ENCODE peak calls at places on chromosomes 16 and 17, in nine cellular contexts. F is HL-60, Q is breast epithelium, X is colonic mucosa, G is uterus, E is A549, W is fibroblast of lung, Z is cardiac fibroblast, N is left lung. O is an unnamed sample.
A peak's percentile ranks its signal among the peaks of the same experiment; 100 is the strongest.

GRCh38 chr17:44599298-44600175 is 42.3 kb downstream of the FZD2 start:
- DNase-seq in F (no peak), Z (peak; percentile 98), Q (peak; percentile 21), X (peak; percentile 55), G (peak; percentile 89), N (peak; percentile 84), E (peak; percentile 93), W (peak; percentile 100), O (peak; percentile 70)

GRCh38 chr17:61203765-61204164 is 195.9 kb upstream of the TBX2 start:
- DNase-seq in E (no peak), Z (no peak), Q (no peak), G (no peak), N (no peak), F (no peak), X (no peak), W (peak; percentile 71), O (no peak)

GRCh38 chr16:83969771-83970429 is 1.9 kb downstream of the NECAB2 start:
- DNase-seq in Q (no peak), Z (no peak), W (no peak), X (no peak), F (no peak), E (no peak), N (no peak), G (no peak), O (no peak)

GRCh38 chr16:57001026-57001669 is 11.8 kb downstream of the NLRC5 start:
- DNase-seq in W (no peak), G (no peak), X (no peak), Z (no peak), E (no peak), N (no peak), Q (no peak), F (no peak), O (no peak)

GRCh38 chr16:11681977-11682654 is 13.9 kb downstream of the SNN start:
- DNase-seq in W (no peak), F (no peak), X (peak; percentile 71), G (no peak), N (no peak), Q (no peak), Z (no peak), E (no peak), O (no peak)

GRCh38 chr16:49921791-49922456 is 66.0 kb upstream of the ZNF423 start:
- DNase-seq in Z (peak; percentile 69), F (no peak), Q (peak; percentile 40), G (peak; percentile 59), X (peak; percentile 82), N (peak; percentile 50), E (peak; percentile 66), W (peak; percentile 39), O (peak; percentile 7)

GRCh38 chr16:59690216-59690615 is 956.1 kb upstream of the GOT2 start:
- DNase-seq in Q (no peak), F (no peak), N (no peak), Z (no peak), E (no peak), X (no peak), G (no peak), W (no peak), O (no peak)

GRCh38 chr17:81459864-81460263 is 52.7 kb downstream of the ACTG1 start:
- DNase-seq in N (no peak), F (peak; percentile 72), X (no peak), E (no peak), G (no peak), Z (no peak), Q (no peak), W (no peak), O (no peak)

GRCh38 chr16:89522287-89522686 is 14.1 kb downstream of the SPG7 start:
- DNase-seq in E (no peak), G (no peak), Z (no peak), W (no peak), F (no peak), Q (no peak), N (no peak), X (no peak), O (no peak)

GRCh38 chr17:72603346-72604242 is 482.8 kb downstream of the SOX9 start:
- DNase-seq in Z (peak; percentile 44), E (peak; percentile 78), W (peak; percentile 63), F (no peak), Q (no peak), N (no peak), G (no peak), X (no peak), O (peak; percentile 97)

GRCh38 chr17:46057366-46057765 is 58.3 kb downstream of the STH start:
- DNase-seq in Z (no peak), Q (no peak), N (no peak), G (no peak), F (no peak), X (no peak), W (no peak), E (peak; percentile 50), O (no peak)

GRCh38 chr17:45236002-45236606 is 14.4 kb downstream of the FMNL1 start:
- DNase-seq in X (no peak), Z (no peak), Q (no peak), F (no peak), E (no peak), G (no peak), W (no peak), N (no peak), O (no peak)

GRCh38 chr17:64984181-64984580 is 64.9 kb upstream of the LRRC37A3 start:
- DNase-seq in E (no peak), W (no peak), Q (no peak), X (no peak), Z (no peak), F (no peak), N (no peak), G (no peak), O (no peak)

GRCh38 chr17:32835291-32835761 is 41.6 kb downstream of the MYO1D start:
- DNase-seq in F (no peak), N (no peak), G (no peak), X (no peak), Q (no peak), Z (no peak), E (no peak), W (no peak), O (no peak)

GRCh38 chr17:8300629-8301242 is 5.5 kb upstream of the SLC25A35 start:
- DNase-seq in G (peak; percentile 48), E (peak; percentile 87), N (peak; percentile 57), W (peak; percentile 75), F (no peak), X (peak; percentile 47), Z (peak; percentile 80), Q (peak; percentile 40), O (no peak)

DNA sequence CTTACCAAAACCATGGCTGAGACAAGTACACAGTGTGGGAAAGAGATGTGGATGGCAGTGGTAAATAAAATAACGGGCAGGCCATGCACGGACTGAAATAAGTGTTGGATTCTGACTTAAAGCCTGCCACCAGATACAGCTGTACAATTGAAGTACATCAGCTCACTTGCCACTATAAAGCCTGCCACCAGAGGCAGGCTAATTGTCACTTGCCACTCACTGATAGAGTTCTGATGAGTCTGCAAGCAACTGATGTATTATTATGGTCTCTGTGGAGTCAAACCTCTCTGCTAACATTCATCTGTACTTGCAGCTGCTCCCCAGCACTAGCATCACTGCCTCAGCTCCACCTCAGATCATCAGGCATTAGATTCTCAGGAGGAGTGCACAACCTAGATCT is 93.0 kb downstream of the CYTH1 start:
- DNase-seq in G (no peak), F (no peak), W (no peak), X (no peak), Z (no peak), N (no peak), Q (no peak), E (no peak), O (no peak)
- TF ChIP-seq CTCF in G (no peak), F (no peak), W (no peak), X (no peak), Z (no peak), N (no peak), Q (no peak), E (no peak), O (no peak)

GRCh38 chr17:82544431-82545070 is 25.0 kb downstream of the FOXK2 start:
- DNase-seq in F (no peak), Z (no peak), Q (no peak), G (peak; percentile 62), N (no peak), X (no peak), W (no peak), E (no peak), O (no peak)
- H3K4me3 ChIP-seq in F (no peak overlapping the region), Z (no peak overlapping the region), Q (peak overlapping the region; percentile 47), G (peak overlapping the region; percentile 37), N (no peak overlapping the region), X (no peak overlapping the region), W (no peak overlapping the region), E (no peak overlapping the region), O (no peak overlapping the region)

GRCh38 chr17:5785867-5786509 is 201.7 kb upstream of the NLRP1 start:
- DNase-seq in E (no peak), W (no peak), N (no peak), F (no peak), Z (no peak), Q (no peak), X (no peak), G (no peak), O (peak; percentile 77)
- TF ChIP-seq CTCF in E (no peak), W (no peak), N (no peak), F (no peak), Z (peak; percentile 36), Q (no peak), X (no peak), G (no peak), O (no peak)

GRCh38 chr17:77530591-77530990 is 389.8 kb downstream of the SEC14L1 start:
- DNase-seq in X (no peak), G (no peak), Z (no peak), E (no peak), Q (no peak), F (no peak), N (no peak), W (no peak), O (no peak)

GRCh38 chr17:77527394-77527793 is 386.6 kb downstream of the SEC14L1 start:
- DNase-seq in X (no peak), W (no peak), G (no peak), Z (no peak), E (no peak), N (no peak), F (no peak), Q (no peak), O (no peak)

GRCh38 chr17:77527836-77528505 is 387.2 kb downstream of the SEC14L1 start:
- DNase-seq in Q (no peak), E (no peak), X (no peak), G (no peak), W (no peak), N (no peak), F (no peak), Z (no peak), O (no peak)

GRCh38 chr17:77529328-77529650 is 388.5 kb downstream of the SEC14L1 start:
- DNase-seq in Q (no peak), Z (no peak), X (no peak), F (no peak), N (no peak), E (no peak), W (no peak), G (no peak), O (no peak)

DNA sequence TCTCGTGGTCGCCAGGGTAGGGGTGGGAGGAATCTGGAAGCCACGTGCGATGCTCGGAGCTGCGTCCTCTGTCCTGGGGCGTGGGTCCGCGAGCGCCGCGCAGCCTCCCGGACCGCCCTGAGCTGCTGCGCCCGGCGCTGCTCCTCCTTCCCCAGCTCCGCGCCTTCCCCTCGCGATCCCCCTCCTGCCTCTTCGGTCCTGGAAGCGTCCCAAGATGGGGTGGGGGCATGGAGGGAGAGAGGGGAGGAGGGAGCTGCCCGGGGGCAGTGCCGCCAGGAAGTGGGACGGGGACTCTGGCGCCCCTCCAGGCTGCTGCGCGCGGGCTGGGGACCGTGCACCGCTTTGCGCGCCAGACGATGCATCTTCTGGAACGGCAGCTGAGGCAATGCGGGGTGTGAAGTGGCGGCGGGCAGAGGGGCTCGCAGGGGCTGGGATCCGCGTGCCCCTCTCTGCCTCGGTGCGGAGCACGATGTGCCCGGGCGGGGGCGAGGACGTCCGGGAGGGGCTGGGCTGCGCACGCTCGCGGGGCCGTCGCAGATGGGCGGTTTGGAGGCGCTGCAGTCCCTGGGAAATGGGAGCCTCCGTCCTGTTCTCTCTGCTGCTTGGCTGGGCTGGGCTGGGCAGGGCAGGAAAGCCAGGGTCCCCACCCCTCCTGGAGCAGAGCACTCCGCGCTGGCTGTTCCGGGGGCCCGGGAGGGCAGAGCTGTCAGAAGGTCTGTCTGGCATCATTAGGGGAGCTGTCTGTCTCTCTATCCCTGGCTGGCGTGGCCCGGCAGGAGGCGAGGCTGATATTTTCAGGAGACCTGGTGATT is 388.0 kb downstream of the SEC14L1 start:
- DNase-seq in E (no peak), N (no peak), Q (no peak), Z (no peak), X (no peak), W (no peak), F (no peak), G (no peak), O (no peak)
- H3K4me3 ChIP-seq in E (peak overlapping the region; percentile 41), N (no peak overlapping the region), Q (peak overlapping the region; percentile 64), Z (peak overlapping the region; percentile 23), X (no peak overlapping the region), W (no peak overlapping the region), F (no peak overlapping the region), G (no peak overlapping the region), O (peak overlapping the region; percentile 26)

O was measured in kidney epithelial cell.